ENCODE peak calls at places on chromosomes 3 and 15, in five cellular contexts. N, L, H, D and X are unnamed samples.

GRCh38 chr15:77897896-77898406 is 179.6 kb downstream of the TBC1D2B start:
- DNase-seq in N (no peak), L (no peak), D (no peak), H (no peak), X (no peak)

GRCh38 chr3:61053781-61054496 is 197.3 kb downstream of the FHIT start:
- DNase-seq in L (no peak), D (no peak), N (no peak), H (no peak), X (peak)

GRCh38 chr15:68795298-68795848 is 25.3 kb downstream of the ANP32A start:
- DNase-seq in H (peak), L (no peak), D (peak), N (peak), X (peak)

GRCh38 chr3:194148383-194148782 is 12.4 kb downstream of the HES1 start:
- DNase-seq in N (no peak), H (no peak), D (no peak), L (no peak), X (peak)

GRCh38 chr15:36484038-36484778 is 95.2 kb upstream of the CDIN1 start:
- DNase-seq in L (no peak), D (no peak), H (no peak), N (no peak), X (no peak)

GRCh38 chr3:124780356-124780755 is 50.1 kb downstream of the UMPS start:
- DNase-seq in N (peak), H (peak), D (no peak), L (no peak), X (peak)

GRCh38 chr3:120170223-120170622 is 76.0 kb upstream of the GSK3B start:
- DNase-seq in N (no peak), L (no peak), D (no peak), H (no peak), X (no peak)

GRCh38 chr3:125337506-125337905 is 37.6 kb downstream of the ZNF148 start:
- DNase-seq in L (no peak), D (no peak), H (no peak), N (no peak), X (no peak)

GRCh38 chr15:48963524-48964113 is at the start of gene SHC4:
- DNase-seq in D (no peak), H (peak), N (peak), L (no peak), X (peak)

GRCh38 chr3:5360453-5360852 is 172.9 kb downstream of the EDEM1 start:
- DNase-seq in D (no peak), H (no peak), N (no peak), L (no peak), X (no peak)

GRCh38 chr3:196166741-196167140 is 44.5 kb downstream of the ZDHHC19 start:
- DNase-seq in N (no peak), H (no peak), D (no peak), L (no peak), X (no peak)

GRCh38 chr15:98904466-98905048 is 103.0 kb downstream of the PGPEP1L start:
- DNase-seq in D (no peak), L (peak), H (no peak), N (no peak), X (no peak)